ENCODE peak calls at places on chromosomes 4 and X, in five cellular contexts. A is right lobe of liver, W is colonic mucosa, P is OCI-LY7, N is K562. K is an unnamed sample. For H3K4me1, the result is how much of the 10 kb centered on the place peaks cover.

GRCh38 chr4:87423313-87424031 is 1.1 kb downstream of the NUDT9 start:
- DNase-seq in P (peak), W (no peak), N (peak), A (no peak), K (no peak)

GRCh38 chr4:23401572-23401971 is 488.3 kb downstream of the PPARGC1A start:
- DNase-seq in A (no peak), W (no peak), P (no peak), N (no peak), K (no peak)

GRCh38 chrX:111338095-111338698 is 67.9 kb upstream of the CAPN6 start:
- DNase-seq in W (no peak), P (no peak), A (no peak), N (no peak), K (no peak)

GRCh38 chrX:139113682-139114081 is 402.2 kb upstream of the FGF13 start:
- DNase-seq in P (no peak), N (no peak), W (no peak), A (no peak), K (no peak)

GRCh38 chrX:30278365-30278764 is 30.8 kb downstream of the NR0B1 start:
- DNase-seq in A (no peak), W (no peak), N (no peak), P (no peak), K (no peak)

GRCh38 chrX:48956728-48957414 is 536 bp downstream of the OTUD5 start:
- DNase-seq in P (no peak), N (peak), W (peak), A (peak), K (peak)

GRCh38 chrX:39875834-39876625 is 221.7 kb downstream of the BCOR start:
- DNase-seq in A (no peak), N (no peak), P (no peak), W (no peak), K (no peak)

GRCh38 chr4:151865327-151865726 is 104.5 kb upstream of the GATB start:
- DNase-seq in P (no peak), N (no peak), A (peak), W (peak), K (no peak)

GRCh38 chr4:119025916-119026661 is 109.5 kb upstream of the MYOZ2 start:
- DNase-seq in P (no peak), W (no peak), A (no peak), N (no peak), K (no peak)

GRCh38 chr4:147846318-147847135 is 114.6 kb downstream of the ARHGAP10 start:
- DNase-seq in W (no peak), P (no peak), N (no peak), A (no peak), K (no peak)

GRCh38 chr4:2805712-2806391 is 13.0 kb downstream of the SH3BP2 start:
- DNase-seq in N (no peak), P (no peak), W (peak), A (peak), K (no peak)

GRCh38 chrX:23787745-23788118 is 4.8 kb downstream of the SAT1 start:
- DNase-seq in N (no peak), W (no peak), P (no peak), A (no peak), K (no peak)

GRCh38 chrX:71668248-71668595 is 876 bp downstream of the LOC101059915 start:
- DNase-seq in N (no peak), P (no peak), A (no peak), W (no peak), K (no peak)

GRCh38 chr4:6424425-6424824 is 48.0 kb downstream of the PPP2R2C start:
- DNase-seq in N (no peak), A (no peak), W (no peak), P (no peak), K (no peak)

GRCh38 chr4:7209699-7210098 is 17.4 kb downstream of the SORCS2 start:
- DNase-seq in N (no peak), W (no peak), P (no peak), A (peak), K (no peak)

GRCh38 chrX:72532371-72532770 is 40.3 kb downstream of the HDAC8 start:
- DNase-seq in A (no peak), P (no peak), N (no peak), W (no peak), K (no peak)

GRCh38 chr4:172007889-172008288 is 194.7 kb downstream of the GALNTL6 start:
- DNase-seq in W (no peak), P (no peak), N (no peak), A (no peak), K (no peak)

GRCh38 chrX:79413009-79413408 is 45.9 kb upstream of the ITM2A start:
- DNase-seq in N (no peak), P (peak), W (no peak), A (no peak), K (no peak)

GRCh38 chr4:87624698-87625097 is 16.4 kb downstream of the DSPP start:
- DNase-seq in A (no peak), P (no peak), N (no peak), W (no peak), K (no peak)

GRCh38 chrX:63506320-63506719 is 155.2 kb upstream of the SPIN4 start:
- DNase-seq in N (peak), A (no peak), W (no peak), P (peak), K (peak)

GRCh38 chrX:108070891-108071290 is 20.5 kb downstream of the PSMD10 start:
- DNase-seq in W (no peak), P (no peak), A (no peak), N (no peak), K (no peak)

GRCh38 chr4:25128671-25129070 is 31.6 kb downstream of the SEPSECS start:
- DNase-seq in A (no peak), N (no peak), P (no peak), W (no peak), K (no peak)

GRCh38 chr4:37388672-37389368 is 144.3 kb downstream of the NWD2 start:
- DNase-seq in W (no peak), A (no peak), N (no peak), P (no peak), K (no peak)

GRCh38 chr4:11608992-11609391 is 180.3 kb upstream of the HS3ST1 start:
- DNase-seq in N (no peak), W (no peak), A (no peak), P (no peak), K (no peak)

GRCh38 chr4:137967480-137968190 is 274.5 kb downstream of the SLC7A11 start:
- DNase-seq in A (no peak), W (no peak), N (peak), P (no peak), K (no peak)

GRCh38 chrX:13167444-13168207 is 123.2 kb upstream of the FAM9C start:
- DNase-seq in P (peak), N (no peak), W (no peak), A (no peak), K (no peak)

GRCh38 chr4:185839204-185839712 is 27.3 kb upstream of the SORBS2 start:
- DNase-seq in A (no peak), N (no peak), W (peak), P (no peak), K (peak)

GRCh38 chr4:185840201-185840600 is 28.2 kb upstream of the SORBS2 start:
- DNase-seq in A (no peak), P (no peak), W (no peak), N (no peak), K (no peak)

GRCh38 chr4:185839770-185840169 is 27.8 kb upstream of the SORBS2 start:
- DNase-seq in A (no peak), P (no peak), W (no peak), N (no peak), K (no peak)

GRCh38 chr4:185841451-185841850 is 29.5 kb upstream of the SORBS2 start:
- DNase-seq in W (no peak), A (no peak), P (no peak), N (no peak), K (no peak)

DNA sequence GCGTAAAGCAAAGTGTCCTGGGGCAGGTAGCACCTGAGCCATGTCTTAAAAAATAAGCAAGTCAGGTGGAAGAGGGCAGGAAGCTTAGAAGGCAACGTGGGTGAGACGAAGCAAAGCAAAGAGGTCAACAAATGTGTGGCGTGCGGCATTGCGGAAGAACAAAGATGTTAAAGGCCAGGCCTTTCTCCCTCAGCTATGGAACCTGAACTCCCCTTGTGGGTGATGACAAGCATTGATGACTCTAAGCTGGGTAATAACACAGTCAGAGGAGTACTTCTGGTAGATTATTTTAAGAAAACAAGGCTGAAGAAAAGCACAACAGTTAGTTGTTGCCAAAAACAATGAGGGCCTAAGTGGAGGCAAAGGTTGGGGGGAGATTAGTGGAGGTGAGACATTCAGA is 29.0 kb upstream of the SORBS2 start:
- DNase-seq in N (no peak), A (no peak), P (no peak), W (no peak), K (no peak)
- H3K4me1 ChIP-seq in N (under half), A (under half), P (under half), W (under half), K (under half)

DNA sequence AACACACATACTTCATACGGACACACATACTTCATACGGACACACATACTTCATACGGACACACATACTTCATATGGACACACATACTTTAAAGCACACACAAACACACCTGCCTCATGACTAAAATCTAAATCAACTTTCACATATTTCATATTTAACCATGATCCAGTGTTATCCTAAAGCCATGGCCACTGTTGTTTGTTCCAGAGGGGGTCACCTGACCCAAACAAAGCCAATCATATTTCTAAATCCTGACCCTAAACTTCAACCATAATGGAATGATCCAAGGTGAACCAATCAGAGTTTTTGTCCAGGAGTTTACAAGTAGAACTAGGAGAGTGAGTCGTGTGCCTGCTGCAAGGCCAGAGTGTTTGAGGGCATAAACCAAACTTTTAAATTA is 97.2 kb upstream of the KIT start:
- DNase-seq in N (no peak), W (no peak), P (no peak), A (no peak), K (no peak)
- TF ChIP-seq CTCF in N (no peak), W (no peak), P (no peak), A (no peak), K (no peak)

GRCh38 chr4:168877407-168877778 is 132.7 kb downstream of the CBR4 start:
- DNase-seq in W (no peak), A (no peak), N (no peak), P (no peak), K (no peak)
- H3K4me1 ChIP-seq in W (under half), A (under half), N (under half), P (under half), K (under half)

GRCh38 chr4:103207673-103208072 is 9.5 kb upstream of the CENPE start:
- DNase-seq in A (no peak), W (no peak), N (no peak), P (no peak), K (peak)
- TF ChIP-seq CTCF in A (no peak), W (no peak), N (peak), P (peak), K (peak)

DNA sequence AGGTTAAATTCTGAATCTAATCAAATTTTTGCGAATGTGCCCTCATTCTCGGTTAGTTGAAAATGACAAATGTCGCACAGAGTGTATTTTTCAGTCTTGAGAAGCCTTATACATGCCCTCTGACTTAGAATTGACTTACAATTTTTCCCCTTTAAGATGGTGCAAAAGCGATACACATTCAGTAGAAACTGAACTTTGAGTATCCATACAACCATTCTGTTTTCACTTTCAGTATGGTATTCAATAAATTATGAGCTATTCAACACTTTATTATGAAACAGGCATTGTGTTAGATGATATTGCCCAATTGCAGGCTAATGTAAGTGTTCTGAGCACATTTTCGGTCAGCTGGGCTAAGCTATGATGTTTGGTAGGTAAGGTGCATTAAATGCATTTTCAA is 43.4 kb downstream of the SLC9A7 start:
- DNase-seq in W (no peak), P (no peak), N (no peak), A (no peak), K (no peak)
- H3K4me1 ChIP-seq in W (under half), P (half or more), N (under half), A (under half), K (under half)

DNA sequence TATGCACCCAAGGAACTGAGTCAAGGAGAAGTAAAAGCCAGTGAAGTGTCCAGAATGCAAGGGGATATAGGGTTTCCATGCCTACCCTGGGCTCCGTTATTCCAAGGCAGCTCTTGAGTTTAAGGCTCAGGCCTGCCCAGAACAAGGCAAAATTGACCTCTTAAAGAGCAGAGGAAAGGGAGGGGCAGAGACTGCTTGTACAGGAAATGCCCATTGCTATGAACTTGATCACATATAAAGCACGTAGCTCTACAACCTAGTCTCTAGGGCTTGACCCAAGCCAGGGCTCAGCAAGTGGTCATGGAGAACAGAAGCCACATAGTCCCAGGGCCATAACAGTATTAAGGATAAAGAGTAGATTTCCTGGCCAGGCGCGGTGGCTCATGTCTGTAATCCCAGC is 58.2 kb upstream of the MSN start:
- DNase-seq in P (no peak), W (no peak), N (no peak), A (no peak), K (no peak)
- TF ChIP-seq CTCF in P (no peak), W (no peak), N (no peak), A (no peak), K (no peak)

GRCh38 chrX:154734101-154734781 is 16.6 kb downstream of the GAB3 start:
- DNase-seq in P (no peak), A (no peak), N (no peak), W (no peak), K (no peak)
- H3K4me1 ChIP-seq in P (under half), A (under half), N (half or more), W (under half), K (under half)